ENCODE peak calls at places on chromosomes 6 and 20, in four cellular contexts. N, X, U and P are unnamed samples.
A peak's percentile ranks its signal among the peaks of the same experiment; 100 is the strongest.

GRCh38 chr6:46302176-46302575 is 131.4 kb upstream of the ENPP5 start:
- DNase-seq in N (no peak), X (no peak), U (no peak), P (no peak)

GRCh38 chr6:150072201-150072600 is 3.3 kb upstream of the ULBP3 start:
- DNase-seq in N (peak; percentile 11), X (no peak), U (no peak), P (no peak)

GRCh38 chr6:12208190-12208589 is 82.0 kb upstream of the EDN1 start:
- DNase-seq in N (no peak), X (no peak), U (no peak), P (no peak)

GRCh38 chr20:59774204-59774641 is 159.2 kb downstream of the SYCP2 start:
- DNase-seq in N (no peak), X (no peak), U (no peak), P (no peak)

GRCh38 chr20:9166153-9166780 is 97.4 kb downstream of the PLCB4 start:
- DNase-seq in N (no peak), X (no peak), U (no peak), P (no peak)

GRCh38 chr20:52171025-52171424 is 20.6 kb downstream of the ZFP64 start:
- DNase-seq in N (no peak), X (no peak), U (no peak), P (no peak)

GRCh38 chr6:136347847-136348246 is 58.2 kb upstream of the BCLAF1 start:
- DNase-seq in N (no peak), X (no peak), U (no peak), P (no peak)

GRCh38 chr6:47008397-47008763 is 33.8 kb downstream of the ADGRF1 start:
- DNase-seq in N (no peak), X (no peak), U (no peak), P (no peak)

GRCh38 chr6:63272397-63272796 is 47.4 kb downstream of the LGSN start:
- DNase-seq in N (peak; percentile 33), X (no peak), U (no peak), P (no peak)

GRCh38 chr6:20038385-20038784 is 173.9 kb downstream of the MBOAT1 start:
- DNase-seq in N (no peak), X (no peak), U (no peak), P (no peak)